ENCODE peak calls at places on chromosome 9, in eight cellular contexts. J is activated CD8-positive, alpha-beta memory T cell treated with anti-CD3 and anti-CD28 coated beads for 24 hours; L is NCI-H1105 treated with DMSO at 0.1 percent for 48 hours; P is cardiac fibroblast; F is astrocyte of the spinal cord; D is NCI-H1930; S is prostate gland; X is lung microvascular endothelial cell. R is an unnamed sample.
A peak's percentile ranks its signal among the peaks of the same experiment; 100 is the strongest.

GRCh38 chr9:125861405-125862063 is 114.4 kb downstream of the PBX3 start:
- DNase-seq in J (no peak), L (no peak), P (peak; percentile 76), F (no peak), D (no peak), S (no peak), X (no peak), R (no peak)

GRCh38 chr9:131733601-131734061 is 6.2 kb downstream of the RAPGEF1 start:
- DNase-seq in J (peak; percentile 78), L (no peak), P (peak; percentile 94), F (peak; percentile 97), D (no peak), S (no peak), X (peak; percentile 97), R (peak; percentile 97)

GRCh38 chr9:98851730-98852462 is 44.4 kb downstream of the GALNT12 start:
- DNase-seq in J (no peak), L (no peak), P (no peak), F (no peak), D (no peak), S (no peak), X (no peak), R (no peak)

GRCh38 chr9:35691757-35692301 is 2.1 kb upstream of the TPM2 start:
- DNase-seq in J (no peak), L (no peak), P (no peak), F (no peak), D (peak; percentile 26), S (no peak), X (no peak), R (no peak)

GRCh38 chr9:81517954-81518353 is 171.4 kb downstream of the TLE1 start:
- DNase-seq in J (no peak), L (peak; percentile 94), P (no peak), F (no peak), D (peak; percentile 65), S (no peak), X (no peak), R (no peak)

GRCh38 chr9:27749838-27750237 is 176.6 kb upstream of the C9orf72 start:
- DNase-seq in J (no peak), L (no peak), P (peak; percentile 14), F (no peak), D (no peak), S (no peak), X (no peak), R (no peak)

GRCh38 chr9:12702160-12702758 is 9.1 kb downstream of the TYRP1 start:
- DNase-seq in J (no peak), L (no peak), P (peak; percentile 77), F (peak; percentile 62), D (no peak), S (peak; percentile 16), X (peak; percentile 75), R (peak; percentile 80)

GRCh38 chr9:85740821-85741111 is 988 bp downstream of the AGTPBP1 start:
- DNase-seq in J (no peak), L (peak; percentile 38), P (peak; percentile 45), F (peak; percentile 37), D (no peak), S (no peak), X (no peak), R (peak; percentile 40)

GRCh38 chr9:97980918-97981827 is 2.0 kb upstream of the ANP32B start:
- DNase-seq in J (no peak), L (no peak), P (no peak), F (no peak), D (no peak), S (peak; percentile 62), X (no peak), R (no peak)

GRCh38 chr9:14413811-14414210 is 99.9 kb upstream of the NFIB start:
- DNase-seq in J (no peak), L (no peak), P (no peak), F (no peak), D (no peak), S (no peak), X (no peak), R (no peak)

GRCh38 chr9:116285320-116285719 is 131.7 kb downstream of the PAPPA start:
- DNase-seq in J (no peak), L (no peak), P (no peak), F (no peak), D (no peak), S (no peak), X (no peak), R (no peak)

GRCh38 chr9:122777935-122778671 is 10.6 kb upstream of the OR5C1 start:
- DNase-seq in J (no peak), L (no peak), P (peak; percentile 68), F (peak; percentile 3), D (no peak), S (no peak), X (no peak), R (no peak)

GRCh38 chr9:27519466-27520465 is 4.3 kb upstream of the IFNK start:
- DNase-seq in J (no peak), L (no peak), P (peak; percentile 29), F (no peak), D (no peak), S (no peak), X (no peak), R (no peak)

GRCh38 chr9:114372971-114373591 is 14.7 kb downstream of the AKNA start:
- DNase-seq in J (peak; percentile 91), L (no peak), P (no peak), F (no peak), D (no peak), S (no peak), X (peak; percentile 28), R (peak; percentile 21)

R was measured in dermis blood vessel endothelial cell.